ENCODE peak calls at places on chromosomes 11 and 22, in nine cellular contexts. One of them, this sample, is unnamed.
A peak's percentile ranks its signal among the peaks of the same experiment; 100 is the strongest.

GRCh38 chr11:23134627-23135026 is 274.4 kb upstream of the CCDC179 start:
- DNase-seq in Kasumi-1: no peak
- DNase-seq in left lung: peak; percentile 31
- DNase-seq in cardiac fibroblast: no peak
- DNase-seq in D341Med: no peak
- DNase-seq in fibroblast of mammary gland: no peak
- DNase-seq in HCT116: no peak
- DNase-seq in right lobe of liver: no peak
- DNase-seq in AG09319: no peak
- DNase-seq in this sample: no peak

GRCh38 chr22:49094151-49094550 is 733.5 kb downstream of the BRD1 start:
- DNase-seq in Kasumi-1: no peak
- DNase-seq in left lung: peak; percentile 30
- DNase-seq in cardiac fibroblast: no peak
- DNase-seq in D341Med: no peak
- DNase-seq in fibroblast of mammary gland: no peak
- DNase-seq in HCT116: no peak
- DNase-seq in right lobe of liver: no peak
- DNase-seq in AG09319: no peak
- DNase-seq in this sample: no peak

GRCh38 chr11:126139541-126140091 is 71.8 kb downstream of the RPUSD4 start:
- DNase-seq in Kasumi-1: no peak
- DNase-seq in left lung: no peak
- DNase-seq in cardiac fibroblast: peak; percentile 95
- DNase-seq in D341Med: peak; percentile 37
- DNase-seq in fibroblast of mammary gland: peak; percentile 72
- DNase-seq in HCT116: no peak
- DNase-seq in right lobe of liver: no peak
- DNase-seq in AG09319: no peak
- DNase-seq in this sample: no peak

GRCh38 chr11:95503047-95503446 is 272.0 kb upstream of the SESN3 start:
- DNase-seq in Kasumi-1: no peak
- DNase-seq in left lung: no peak
- DNase-seq in cardiac fibroblast: peak; percentile 64
- DNase-seq in D341Med: no peak
- DNase-seq in fibroblast of mammary gland: peak; percentile 91
- DNase-seq in HCT116: no peak
- DNase-seq in right lobe of liver: no peak
- DNase-seq in AG09319: no peak
- DNase-seq in this sample: no peak

GRCh38 chr11:118530180-118530682 is 761 bp upstream of the TMEM25 start:
- DNase-seq in Kasumi-1: no peak
- DNase-seq in left lung: no peak
- DNase-seq in cardiac fibroblast: no peak
- DNase-seq in D341Med: no peak
- DNase-seq in fibroblast of mammary gland: peak; percentile 8
- DNase-seq in HCT116: no peak
- DNase-seq in right lobe of liver: no peak
- DNase-seq in AG09319: no peak
- DNase-seq in this sample: no peak

GRCh38 chr11:68047437-68048290 is 8.8 kb downstream of the TCIRG1 start:
- DNase-seq in Kasumi-1: no peak
- DNase-seq in left lung: no peak
- DNase-seq in cardiac fibroblast: no peak
- DNase-seq in D341Med: peak; percentile 28
- DNase-seq in fibroblast of mammary gland: no peak
- DNase-seq in HCT116: no peak
- DNase-seq in right lobe of liver: no peak
- DNase-seq in AG09319: no peak
- DNase-seq in this sample: no peak

GRCh38 chr11:119729581-119730346 is 764 bp upstream of the NECTIN1 start:
- DNase-seq in Kasumi-1: peak; percentile 7
- DNase-seq in left lung: peak; percentile 85
- DNase-seq in cardiac fibroblast: peak; percentile 83
- DNase-seq in D341Med: no peak
- DNase-seq in fibroblast of mammary gland: peak; percentile 63
- DNase-seq in HCT116: peak; percentile 32
- DNase-seq in right lobe of liver: peak; percentile 74
- DNase-seq in AG09319: peak; percentile 36
- DNase-seq in this sample: no peak

GRCh38 chr11:35141538-35141937 is 2.6 kb downstream of the CD44 start:
- DNase-seq in Kasumi-1: peak; percentile 87
- DNase-seq in left lung: peak; percentile 84
- DNase-seq in cardiac fibroblast: no peak
- DNase-seq in D341Med: no peak
- DNase-seq in fibroblast of mammary gland: no peak
- DNase-seq in HCT116: no peak
- DNase-seq in right lobe of liver: no peak
- DNase-seq in AG09319: no peak
- DNase-seq in this sample: no peak

GRCh38 chr11:106217456-106217855 is 140.0 kb downstream of the AASDHPPT start:
- DNase-seq in Kasumi-1: no peak
- DNase-seq in left lung: no peak
- DNase-seq in cardiac fibroblast: no peak
- DNase-seq in D341Med: no peak
- DNase-seq in fibroblast of mammary gland: no peak
- DNase-seq in HCT116: no peak
- DNase-seq in right lobe of liver: no peak
- DNase-seq in AG09319: no peak
- DNase-seq in this sample: no peak